ENCODE peak calls at places on chromosomes 7 and 10, in ten cellular contexts. One of them, this sample, is unnamed.

GRCh38 chr7:92925876-92926696 is 89.7 kb upstream of the CDK6 start:
- DNase-seq in sigmoid colon: no peak
- DNase-seq in endothelial cell of umbilical vein: no peak
- DNase-seq in IMR-90: peak; percentile 56
- DNase-seq in NB4: no peak
- DNase-seq in heart left ventricle: no peak
- DNase-seq in HCT116: no peak
- DNase-seq in tibial nerve: no peak
- DNase-seq in ovary: no peak
- DNase-seq in uterus: no peak
- DNase-seq in this sample: no peak

GRCh38 chr7:22728416-22729029 is 1.5 kb downstream of the IL6 start:
- DNase-seq in tibial nerve: no peak
- DNase-seq in uterus: no peak
- DNase-seq in IMR-90: peak; percentile 71
- DNase-seq in NB4: peak; percentile 59
- DNase-seq in sigmoid colon: no peak
- DNase-seq in heart left ventricle: no peak
- DNase-seq in endothelial cell of umbilical vein: peak; percentile 79
- DNase-seq in HCT116: peak; percentile 55
- DNase-seq in ovary: no peak
- DNase-seq in this sample: no peak

GRCh38 chr10:48390933-48391845 is 84.7 kb downstream of the MAPK8 start:
- DNase-seq in ovary: no peak
- DNase-seq in HCT116: peak; percentile 38
- DNase-seq in heart left ventricle: no peak
- DNase-seq in NB4: no peak
- DNase-seq in sigmoid colon: no peak
- DNase-seq in endothelial cell of umbilical vein: peak; percentile 91
- DNase-seq in tibial nerve: no peak
- DNase-seq in uterus: no peak
- DNase-seq in IMR-90: peak; percentile 79
- DNase-seq in this sample: no peak

GRCh38 chr10:124064676-124065075 is 28.7 kb downstream of the CHST15 start:
- DNase-seq in NB4: peak; percentile 59
- DNase-seq in sigmoid colon: no peak
- DNase-seq in heart left ventricle: no peak
- DNase-seq in uterus: no peak
- DNase-seq in tibial nerve: no peak
- DNase-seq in HCT116: no peak
- DNase-seq in endothelial cell of umbilical vein: no peak
- DNase-seq in ovary: no peak
- DNase-seq in IMR-90: no peak
- DNase-seq in this sample: no peak

GRCh38 chr10:34916368-34916767 is 101.3 kb upstream of the PARD3 start:
- DNase-seq in tibial nerve: no peak
- DNase-seq in sigmoid colon: no peak
- DNase-seq in uterus: peak; percentile 20
- DNase-seq in heart left ventricle: no peak
- DNase-seq in ovary: peak; percentile 21
- DNase-seq in HCT116: no peak
- DNase-seq in NB4: no peak
- DNase-seq in IMR-90: peak; percentile 94
- DNase-seq in endothelial cell of umbilical vein: no peak
- DNase-seq in this sample: no peak

GRCh38 chr7:147579148-147579547 is 1011.4 kb upstream of the C7orf33 start:
- DNase-seq in tibial nerve: no peak
- DNase-seq in HCT116: no peak
- DNase-seq in heart left ventricle: no peak
- DNase-seq in IMR-90: no peak
- DNase-seq in ovary: no peak
- DNase-seq in endothelial cell of umbilical vein: no peak
- DNase-seq in uterus: no peak
- DNase-seq in sigmoid colon: no peak
- DNase-seq in NB4: no peak
- DNase-seq in this sample: no peak

GRCh38 chr7:154744226-154744860 is 258.6 kb downstream of the PAXIP1 start:
- DNase-seq in ovary: no peak
- DNase-seq in heart left ventricle: no peak
- DNase-seq in HCT116: no peak
- DNase-seq in NB4: peak; percentile 50
- DNase-seq in sigmoid colon: no peak
- DNase-seq in tibial nerve: no peak
- DNase-seq in endothelial cell of umbilical vein: no peak
- DNase-seq in uterus: no peak
- DNase-seq in IMR-90: no peak
- DNase-seq in this sample: peak; percentile 66

GRCh38 chr7:109868215-109868614 is 1222.7 kb upstream of the LRRN3 start:
- DNase-seq in uterus: no peak
- DNase-seq in endothelial cell of umbilical vein: no peak
- DNase-seq in tibial nerve: no peak
- DNase-seq in ovary: no peak
- DNase-seq in HCT116: no peak
- DNase-seq in sigmoid colon: no peak
- DNase-seq in NB4: no peak
- DNase-seq in heart left ventricle: no peak
- DNase-seq in IMR-90: no peak
- DNase-seq in this sample: no peak

GRCh38 chr10:79445708-79446450 is 455 bp upstream of the ZCCHC24 start:
- DNase-seq in IMR-90: peak; percentile 99
- DNase-seq in HCT116: peak; percentile 92
- DNase-seq in tibial nerve: peak; percentile 97
- DNase-seq in ovary: peak; percentile 98
- DNase-seq in heart left ventricle: peak; percentile 99
- DNase-seq in NB4: peak; percentile 99
- DNase-seq in endothelial cell of umbilical vein: peak; percentile 98
- DNase-seq in sigmoid colon: peak; percentile 99
- DNase-seq in uterus: peak; percentile 99
- DNase-seq in this sample: peak; percentile 97
- TF ChIP-seq POLR2A in IMR-90: peak; percentile 62
- TF ChIP-seq POLR2A in HCT116: peak; percentile 40
- TF ChIP-seq POLR2A in tibial nerve: no peak
- TF ChIP-seq POLR2A in ovary: peak; percentile 59
- TF ChIP-seq POLR2A in heart left ventricle: no peak
- TF ChIP-seq POLR2A in NB4: no peak
- TF ChIP-seq POLR2A in endothelial cell of umbilical vein: peak; percentile 35
- TF ChIP-seq POLR2A in sigmoid colon: peak; percentile 68
- TF ChIP-seq POLR2A in uterus: no peak
- TF ChIP-seq POLR2A in this sample: peak; percentile 80

GRCh38 chr10:129972966-129973673 is 9.0 kb upstream of the EBF3 start:
- DNase-seq in HCT116: no peak
- DNase-seq in tibial nerve: no peak
- DNase-seq in heart left ventricle: no peak
- DNase-seq in NB4: no peak
- DNase-seq in uterus: no peak
- DNase-seq in endothelial cell of umbilical vein: no peak
- DNase-seq in IMR-90: no peak
- DNase-seq in ovary: no peak
- DNase-seq in sigmoid colon: no peak
- DNase-seq in this sample: no peak

GRCh38 chr10:129973674-129974059 is 9.6 kb upstream of the EBF3 start:
- DNase-seq in sigmoid colon: no peak
- DNase-seq in HCT116: no peak
- DNase-seq in ovary: no peak
- DNase-seq in IMR-90: no peak
- DNase-seq in NB4: no peak
- DNase-seq in endothelial cell of umbilical vein: no peak
- DNase-seq in heart left ventricle: no peak
- DNase-seq in tibial nerve: no peak
- DNase-seq in uterus: no peak
- DNase-seq in this sample: no peak

GRCh38 chr10:129971381-129972144 is 7.5 kb upstream of the EBF3 start:
- DNase-seq in NB4: peak; percentile 90
- DNase-seq in tibial nerve: no peak
- DNase-seq in endothelial cell of umbilical vein: peak; percentile 35
- DNase-seq in uterus: no peak
- DNase-seq in IMR-90: peak; percentile 22
- DNase-seq in sigmoid colon: peak; percentile 66
- DNase-seq in heart left ventricle: peak; percentile 79
- DNase-seq in ovary: no peak
- DNase-seq in HCT116: no peak
- DNase-seq in this sample: peak; percentile 52

GRCh38 chr10:129970404-129971364 is 6.6 kb upstream of the EBF3 start:
- DNase-seq in ovary: no peak
- DNase-seq in tibial nerve: no peak
- DNase-seq in uterus: no peak
- DNase-seq in endothelial cell of umbilical vein: no peak
- DNase-seq in heart left ventricle: no peak
- DNase-seq in HCT116: no peak
- DNase-seq in sigmoid colon: peak; percentile 61
- DNase-seq in NB4: peak; percentile 82
- DNase-seq in IMR-90: no peak
- DNase-seq in this sample: no peak

DNA sequence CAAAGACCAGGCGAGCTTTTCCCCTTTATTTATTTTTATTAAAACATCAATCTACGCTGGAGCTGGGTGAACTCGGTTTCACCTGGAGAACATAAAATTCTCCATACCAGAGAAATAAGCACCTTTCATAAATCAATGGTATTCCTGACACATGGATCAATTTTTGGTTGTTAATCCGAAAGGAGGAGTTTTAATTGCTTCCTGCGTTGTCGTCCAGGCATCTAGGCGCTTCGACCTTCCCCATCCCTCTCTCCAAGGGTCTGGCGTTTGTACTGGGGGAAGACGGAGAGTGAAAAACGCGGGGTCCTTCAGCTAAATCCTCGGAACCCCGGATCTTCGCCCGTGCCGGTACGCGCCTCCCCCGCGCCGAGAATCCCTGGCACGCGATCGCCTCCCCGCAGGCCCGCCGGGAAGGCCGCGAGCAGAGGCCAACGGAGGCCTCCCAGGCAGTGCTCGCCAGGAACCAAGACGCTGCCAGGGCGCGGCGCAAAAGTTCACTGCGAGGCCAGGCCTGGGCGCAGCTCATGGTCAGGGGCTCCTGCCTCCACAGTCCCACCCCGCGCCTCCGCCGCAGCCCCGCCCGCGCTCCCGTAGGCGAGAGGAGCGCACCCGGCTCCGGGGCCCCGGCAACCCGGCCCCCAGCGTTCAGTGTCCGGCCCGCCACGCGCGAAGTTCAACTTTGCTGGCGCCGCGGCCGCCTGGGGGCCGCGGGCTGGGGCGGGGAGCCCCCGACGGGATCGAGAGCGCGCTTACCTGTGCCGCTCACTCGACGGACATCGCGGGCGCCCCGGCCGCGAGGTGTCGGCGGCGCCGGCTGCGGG is 8.3 kb upstream of the EBF3 start:
- DNase-seq in NB4: peak; percentile 38
- DNase-seq in ovary: no peak
- DNase-seq in IMR-90: no peak
- DNase-seq in HCT116: no peak
- DNase-seq in heart left ventricle: no peak
- DNase-seq in endothelial cell of umbilical vein: no peak
- DNase-seq in tibial nerve: no peak
- DNase-seq in sigmoid colon: peak; percentile 63
- DNase-seq in uterus: no peak
- DNase-seq in this sample: no peak
- H3K4me3 ChIP-seq in NB4: peak overlapping the region; percentile 7
- H3K4me3 ChIP-seq in ovary: no peak overlapping the region
- H3K4me3 ChIP-seq in IMR-90: no peak overlapping the region
- H3K4me3 ChIP-seq in HCT116: no peak overlapping the region
- H3K4me3 ChIP-seq in heart left ventricle: peak overlapping the region; percentile 34
- H3K4me3 ChIP-seq in endothelial cell of umbilical vein: no peak overlapping the region
- H3K4me3 ChIP-seq in tibial nerve: peak overlapping the region; percentile 6
- H3K4me3 ChIP-seq in sigmoid colon: peak overlapping the region; percentile 45
- H3K4me3 ChIP-seq in uterus: no peak overlapping the region
- H3K4me3 ChIP-seq in this sample: no peak overlapping the region

GRCh38 chr10:50619882-50620281 is 3.9 kb downstream of the SGMS1 start:
- DNase-seq in endothelial cell of umbilical vein: no peak
- DNase-seq in HCT116: no peak
- DNase-seq in NB4: no peak
- DNase-seq in heart left ventricle: no peak
- DNase-seq in sigmoid colon: no peak
- DNase-seq in uterus: no peak
- DNase-seq in tibial nerve: no peak
- DNase-seq in ovary: no peak
- DNase-seq in IMR-90: no peak
- DNase-seq in this sample: no peak

GRCh38 chr10:50620899-50621298 is 2.9 kb downstream of the SGMS1 start:
- DNase-seq in HCT116: no peak
- DNase-seq in heart left ventricle: no peak
- DNase-seq in NB4: no peak
- DNase-seq in IMR-90: no peak
- DNase-seq in sigmoid colon: no peak
- DNase-seq in tibial nerve: no peak
- DNase-seq in ovary: no peak
- DNase-seq in uterus: no peak
- DNase-seq in endothelial cell of umbilical vein: no peak
- DNase-seq in this sample: no peak

GRCh38 chr10:50623299-50624153 is at the start of gene SGMS1:
- DNase-seq in tibial nerve: peak; percentile 73
- DNase-seq in HCT116: peak; percentile 50
- DNase-seq in uterus: peak; percentile 75
- DNase-seq in heart left ventricle: peak; percentile 94
- DNase-seq in sigmoid colon: peak; percentile 92
- DNase-seq in NB4: peak; percentile 93
- DNase-seq in ovary: peak; percentile 86
- DNase-seq in IMR-90: peak; percentile 83
- DNase-seq in endothelial cell of umbilical vein: peak; percentile 82
- DNase-seq in this sample: peak; percentile 86

GRCh38 chr10:50622497-50623298 is 1.1 kb downstream of the SGMS1 start:
- DNase-seq in NB4: peak; percentile 55
- DNase-seq in endothelial cell of umbilical vein: peak; percentile 65
- DNase-seq in HCT116: no peak
- DNase-seq in ovary: peak; percentile 53
- DNase-seq in uterus: peak; percentile 32
- DNase-seq in heart left ventricle: peak; percentile 77
- DNase-seq in IMR-90: peak; percentile 50
- DNase-seq in tibial nerve: no peak
- DNase-seq in sigmoid colon: peak; percentile 81
- DNase-seq in this sample: peak; percentile 56

GRCh38 chr10:50621981-50622496 is 1.7 kb downstream of the SGMS1 start:
- DNase-seq in sigmoid colon: peak; percentile 99
- DNase-seq in HCT116: peak; percentile 75
- DNase-seq in endothelial cell of umbilical vein: peak; percentile 94
- DNase-seq in ovary: peak; percentile 99
- DNase-seq in uterus: peak; percentile 99
- DNase-seq in NB4: peak; percentile 81
- DNase-seq in IMR-90: peak; percentile 96
- DNase-seq in heart left ventricle: peak; percentile 96
- DNase-seq in tibial nerve: peak; percentile 96
- DNase-seq in this sample: peak; percentile 93
- TF ChIP-seq CTCF in sigmoid colon: no peak
- TF ChIP-seq CTCF in HCT116: no peak
- TF ChIP-seq CTCF in endothelial cell of umbilical vein: no peak
- TF ChIP-seq CTCF in ovary: no peak
- TF ChIP-seq CTCF in uterus: no peak
- TF ChIP-seq CTCF in NB4: peak; percentile 1
- TF ChIP-seq CTCF in IMR-90: peak; percentile 19
- TF ChIP-seq CTCF in heart left ventricle: no peak
- TF ChIP-seq CTCF in tibial nerve: no peak
- TF ChIP-seq CTCF in this sample: no peak

DNA sequence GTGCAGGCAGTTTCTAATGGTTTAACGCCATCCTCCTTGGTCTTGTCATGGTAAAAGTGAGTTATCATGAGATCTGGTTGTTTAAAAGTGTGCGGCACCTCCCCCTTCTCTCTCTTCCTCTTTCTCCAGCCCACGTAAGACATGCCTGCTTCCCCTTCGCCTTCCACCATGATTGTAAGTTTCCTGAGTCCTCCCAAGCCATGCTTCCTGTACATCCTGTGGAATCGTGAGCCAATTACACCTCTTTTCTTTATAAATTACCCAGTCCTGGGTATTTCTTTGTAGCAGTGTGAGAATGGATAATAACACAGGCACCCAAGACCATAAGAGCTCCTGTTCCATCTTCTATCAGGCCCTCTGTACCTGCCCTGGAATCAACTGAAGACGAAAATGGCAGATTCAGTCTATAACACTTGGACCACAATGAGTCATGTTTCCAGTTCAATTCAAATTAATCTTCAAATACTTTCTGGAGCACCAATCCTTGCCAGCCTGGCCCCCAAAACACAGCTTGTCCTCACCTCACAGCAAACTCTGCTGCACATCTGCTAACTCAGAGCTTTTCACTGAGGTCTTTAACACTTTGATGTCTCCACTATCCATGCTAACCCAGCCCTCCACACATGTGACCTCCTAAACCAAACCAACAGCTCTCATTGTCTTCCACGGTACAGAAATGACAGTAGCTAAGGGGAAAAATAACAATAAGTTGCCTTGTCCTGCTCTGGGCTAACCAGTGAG is 73.2 kb downstream of the SFMBT2 start:
- DNase-seq in ovary: no peak
- DNase-seq in sigmoid colon: no peak
- DNase-seq in NB4: peak; percentile 49
- DNase-seq in IMR-90: no peak
- DNase-seq in heart left ventricle: no peak
- DNase-seq in tibial nerve: no peak
- DNase-seq in endothelial cell of umbilical vein: no peak
- DNase-seq in HCT116: no peak
- DNase-seq in uterus: no peak
- DNase-seq in this sample: no peak
- TF ChIP-seq POLR2A in ovary: no peak
- TF ChIP-seq POLR2A in sigmoid colon: no peak
- TF ChIP-seq POLR2A in NB4: no peak
- TF ChIP-seq POLR2A in IMR-90: no peak
- TF ChIP-seq POLR2A in heart left ventricle: no peak
- TF ChIP-seq POLR2A in tibial nerve: no peak
- TF ChIP-seq POLR2A in endothelial cell of umbilical vein: no peak
- TF ChIP-seq POLR2A in HCT116: no peak
- TF ChIP-seq POLR2A in uterus: no peak
- TF ChIP-seq POLR2A in this sample: no peak

This sample was measured in body of pancreas.